ENCODE peak calls at places on chromosomes 12 and 14, in seven cellular contexts. One of them, this sample, is unnamed.

GRCh38 chr12:2959194-2959507 is at the start of gene TEAD4:
- DNase-seq in HepG2: peak; percentile 82
- DNase-seq in K562: peak; percentile 86
- DNase-seq in DND-41: no peak
- DNase-seq in neural progenitor cell: peak; percentile 96
- DNase-seq in HCT116: peak; percentile 39
- DNase-seq in fibroblast of lung: peak; percentile 83
- DNase-seq in this sample: no peak

GRCh38 chr14:77033622-77034521 is 5.4 kb upstream of the IRF2BPL start:
- DNase-seq in HepG2: peak; percentile 81
- DNase-seq in K562: no peak
- DNase-seq in DND-41: peak; percentile 62
- DNase-seq in neural progenitor cell: peak; percentile 91
- DNase-seq in HCT116: no peak
- DNase-seq in fibroblast of lung: peak; percentile 80
- DNase-seq in this sample: peak; percentile 84

GRCh38 chr14:41609704-41610183 is 3.1 kb downstream of the LRFN5 start:
- DNase-seq in HepG2: no peak
- DNase-seq in K562: no peak
- DNase-seq in DND-41: no peak
- DNase-seq in neural progenitor cell: peak; percentile 85
- DNase-seq in HCT116: no peak
- DNase-seq in fibroblast of lung: peak; percentile 48
- DNase-seq in this sample: no peak

GRCh38 chr14:72701232-72701555 is 192.7 kb downstream of the DPF3 start:
- DNase-seq in HepG2: no peak
- DNase-seq in K562: no peak
- DNase-seq in DND-41: no peak
- DNase-seq in neural progenitor cell: peak; percentile 12
- DNase-seq in HCT116: no peak
- DNase-seq in fibroblast of lung: no peak
- DNase-seq in this sample: no peak

GRCh38 chr12:69061574-69061973 is 128.6 kb upstream of the CPM start:
- DNase-seq in HepG2: no peak
- DNase-seq in K562: no peak
- DNase-seq in DND-41: no peak
- DNase-seq in neural progenitor cell: no peak
- DNase-seq in HCT116: no peak
- DNase-seq in fibroblast of lung: no peak
- DNase-seq in this sample: no peak

GRCh38 chr12:17079251-17079909 is 473.4 kb upstream of the LMO3 start:
- DNase-seq in HepG2: peak; percentile 1
- DNase-seq in K562: no peak
- DNase-seq in DND-41: no peak
- DNase-seq in neural progenitor cell: no peak
- DNase-seq in HCT116: no peak
- DNase-seq in fibroblast of lung: no peak
- DNase-seq in this sample: peak; percentile 39

GRCh38 chr14:92409069-92409468 is 86.1 kb downstream of the SLC24A4 start:
- DNase-seq in HepG2: no peak
- DNase-seq in K562: no peak
- DNase-seq in DND-41: no peak
- DNase-seq in neural progenitor cell: no peak
- DNase-seq in HCT116: no peak
- DNase-seq in fibroblast of lung: no peak
- DNase-seq in this sample: no peak

GRCh38 chr12:6757028-6757689 is 4.2 kb upstream of the MLF2 start:
- DNase-seq in HepG2: no peak
- DNase-seq in K562: no peak
- DNase-seq in DND-41: no peak
- DNase-seq in neural progenitor cell: no peak
- DNase-seq in HCT116: no peak
- DNase-seq in fibroblast of lung: no peak
- DNase-seq in this sample: no peak

GRCh38 chr12:122893208-122894151 is 2.4 kb downstream of the VPS37B start:
- DNase-seq in HepG2: no peak
- DNase-seq in K562: no peak
- DNase-seq in DND-41: no peak
- DNase-seq in neural progenitor cell: no peak
- DNase-seq in HCT116: no peak
- DNase-seq in fibroblast of lung: no peak
- DNase-seq in this sample: no peak

GRCh38 chr12:92055877-92056276 is 89.8 kb downstream of the BTG1 start:
- DNase-seq in HepG2: no peak
- DNase-seq in K562: no peak
- DNase-seq in DND-41: no peak
- DNase-seq in neural progenitor cell: no peak
- DNase-seq in HCT116: no peak
- DNase-seq in fibroblast of lung: no peak
- DNase-seq in this sample: no peak

GRCh38 chr12:86249856-86250255 is 6.3 kb downstream of the MGAT4C start:
- DNase-seq in HepG2: no peak
- DNase-seq in K562: no peak
- DNase-seq in DND-41: no peak
- DNase-seq in neural progenitor cell: no peak
- DNase-seq in HCT116: no peak
- DNase-seq in fibroblast of lung: peak; percentile 93
- DNase-seq in this sample: no peak

GRCh38 chr12:63010698-63011097 is 75.7 kb upstream of the PPM1H start:
- DNase-seq in HepG2: no peak
- DNase-seq in K562: no peak
- DNase-seq in DND-41: no peak
- DNase-seq in neural progenitor cell: no peak
- DNase-seq in HCT116: no peak
- DNase-seq in fibroblast of lung: no peak
- DNase-seq in this sample: no peak

GRCh38 chr12:39127401-39127800 is 222.0 kb upstream of the CPNE8 start:
- DNase-seq in HepG2: peak; percentile 3
- DNase-seq in K562: no peak
- DNase-seq in DND-41: no peak
- DNase-seq in neural progenitor cell: no peak
- DNase-seq in HCT116: peak; percentile 64
- DNase-seq in fibroblast of lung: peak; percentile 83
- DNase-seq in this sample: no peak

GRCh38 chr12:97276198-97276580 is 186.4 kb upstream of the RMST start:
- DNase-seq in HepG2: no peak
- DNase-seq in K562: no peak
- DNase-seq in DND-41: no peak
- DNase-seq in neural progenitor cell: peak; percentile 94
- DNase-seq in HCT116: no peak
- DNase-seq in fibroblast of lung: no peak
- DNase-seq in this sample: no peak

GRCh38 chr14:104757238-104757585 is 4.3 kb downstream of the SIVA1 start:
- DNase-seq in HepG2: no peak
- DNase-seq in K562: no peak
- DNase-seq in DND-41: no peak
- DNase-seq in neural progenitor cell: no peak
- DNase-seq in HCT116: no peak
- DNase-seq in fibroblast of lung: no peak
- DNase-seq in this sample: no peak

GRCh38 chr14:104755621-104756020 is 2.7 kb downstream of the SIVA1 start:
- DNase-seq in HepG2: no peak
- DNase-seq in K562: no peak
- DNase-seq in DND-41: no peak
- DNase-seq in neural progenitor cell: no peak
- DNase-seq in HCT116: no peak
- DNase-seq in fibroblast of lung: no peak
- DNase-seq in this sample: no peak

GRCh38 chr14:104756477-104757237 is 3.7 kb downstream of the SIVA1 start:
- DNase-seq in HepG2: no peak
- DNase-seq in K562: no peak
- DNase-seq in DND-41: peak; percentile 82
- DNase-seq in neural progenitor cell: no peak
- DNase-seq in HCT116: no peak
- DNase-seq in fibroblast of lung: no peak
- DNase-seq in this sample: peak; percentile 70

GRCh38 chr14:104758981-104759975 is 6.3 kb downstream of the SIVA1 start:
- DNase-seq in HepG2: no peak
- DNase-seq in K562: no peak
- DNase-seq in DND-41: no peak
- DNase-seq in neural progenitor cell: no peak
- DNase-seq in HCT116: no peak
- DNase-seq in fibroblast of lung: no peak
- DNase-seq in this sample: no peak

DNA sequence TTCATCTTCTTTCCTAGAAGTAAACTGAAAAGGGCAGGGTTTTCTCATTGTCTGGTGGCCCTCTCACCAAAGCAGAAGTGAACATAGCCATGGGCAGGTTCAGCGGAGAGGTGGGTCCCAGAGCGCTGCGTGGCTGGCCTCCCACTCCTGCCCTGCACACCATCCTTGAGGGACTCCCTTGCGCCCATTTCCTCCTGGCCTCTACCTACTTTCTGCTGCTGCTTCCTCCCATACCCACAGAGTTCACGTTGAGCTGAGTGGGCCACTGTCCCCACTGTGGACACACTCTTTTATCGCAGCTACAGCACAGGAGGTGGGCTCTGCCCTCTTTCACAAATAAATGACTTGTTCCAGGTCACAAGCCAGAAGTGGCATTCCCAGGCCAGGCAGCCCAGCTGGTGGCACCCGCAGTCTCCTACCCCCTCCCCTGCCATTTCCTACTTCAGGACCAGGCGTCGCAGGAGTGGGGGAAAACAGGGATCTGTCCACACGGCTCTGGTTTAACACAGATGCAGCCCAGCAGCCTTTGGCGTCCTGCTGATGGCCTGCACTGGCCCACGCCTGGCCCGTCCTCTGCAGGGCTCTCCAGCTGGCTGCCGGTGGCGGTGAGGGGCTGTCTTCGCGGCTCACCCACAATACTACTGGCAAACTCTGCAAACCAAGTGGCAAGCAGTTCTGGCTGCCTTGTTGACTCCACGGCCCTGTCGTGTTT is 4.9 kb downstream of the SIVA1 start:
- DNase-seq in HepG2: no peak
- DNase-seq in K562: no peak
- DNase-seq in DND-41: no peak
- DNase-seq in neural progenitor cell: no peak
- DNase-seq in HCT116: no peak
- DNase-seq in fibroblast of lung: no peak
- DNase-seq in this sample: no peak
- H4K20me1 ChIP-seq in HepG2: peaks cover 60% of the 10 kb centered on the region
- H4K20me1 ChIP-seq in K562: peaks cover 8% of the 10 kb centered on the region
- H4K20me1 ChIP-seq in DND-41: peaks cover 79% of the 10 kb centered on the region
- H4K20me1 ChIP-seq in neural progenitor cell: peaks cover 76% of the 10 kb centered on the region
- H4K20me1 ChIP-seq in HCT116: no peaks in the 10 kb centered on the region
- H4K20me1 ChIP-seq in fibroblast of lung: no peaks in the 10 kb centered on the region
- H4K20me1 ChIP-seq in this sample: peaks cover 14% of the 10 kb centered on the region

GRCh38 chr12:105382771-105383632 is 52.5 kb downstream of the C12orf75 start:
- DNase-seq in HepG2: peak; percentile 55
- DNase-seq in K562: peak; percentile 62
- DNase-seq in DND-41: peak; percentile 21
- DNase-seq in neural progenitor cell: peak; percentile 72
- DNase-seq in HCT116: peak; percentile 41
- DNase-seq in fibroblast of lung: peak; percentile 72
- DNase-seq in this sample: peak; percentile 75
- H3K4me3 ChIP-seq in HepG2: peak overlapping the region; percentile 50
- H3K4me3 ChIP-seq in K562: no peak overlapping the region
- H3K4me3 ChIP-seq in DND-41: no peak overlapping the region
- H3K4me3 ChIP-seq in neural progenitor cell: no peak overlapping the region
- H3K4me3 ChIP-seq in HCT116: no peak overlapping the region
- H3K4me3 ChIP-seq in fibroblast of lung: peak overlapping the region; percentile 42
- H3K4me3 ChIP-seq in this sample: no peak overlapping the region

DNA sequence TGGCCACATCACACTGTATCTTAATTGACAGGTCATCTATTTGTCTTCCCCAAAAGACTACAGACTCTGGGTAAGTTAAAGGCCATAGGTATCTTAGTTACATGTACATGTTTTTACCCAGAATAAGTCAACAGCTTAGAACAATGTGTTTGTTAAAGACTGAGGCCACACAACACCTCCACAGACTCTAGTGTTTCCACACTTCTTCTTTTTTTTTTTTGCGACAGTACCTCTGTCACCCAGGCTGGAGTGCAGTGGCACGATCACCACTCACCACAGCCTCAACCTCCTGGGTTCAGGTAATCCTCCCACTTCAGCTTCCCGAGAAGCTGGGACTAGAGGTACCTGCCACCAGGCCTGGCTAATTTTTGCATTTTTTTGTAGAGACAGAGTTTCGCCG is 1.3 kb downstream of the GPN3 start:
- DNase-seq in HepG2: no peak
- DNase-seq in K562: no peak
- DNase-seq in DND-41: no peak
- DNase-seq in neural progenitor cell: no peak
- DNase-seq in HCT116: no peak
- DNase-seq in fibroblast of lung: no peak
- DNase-seq in this sample: no peak
- H3K79me2 ChIP-seq in HepG2: peaks cover 22% of the 10 kb centered on the region
- H3K79me2 ChIP-seq in K562: peaks cover 63% of the 10 kb centered on the region
- H3K79me2 ChIP-seq in DND-41: peaks cover 78% of the 10 kb centered on the region
- H3K79me2 ChIP-seq in neural progenitor cell: peaks cover 64% of the 10 kb centered on the region
- H3K79me2 ChIP-seq in HCT116: peaks cover 28% of the 10 kb centered on the region
- H3K79me2 ChIP-seq in fibroblast of lung: peaks cover 14% of the 10 kb centered on the region
- H3K79me2 ChIP-seq in this sample: peaks cover 51% of the 10 kb centered on the region

DNA sequence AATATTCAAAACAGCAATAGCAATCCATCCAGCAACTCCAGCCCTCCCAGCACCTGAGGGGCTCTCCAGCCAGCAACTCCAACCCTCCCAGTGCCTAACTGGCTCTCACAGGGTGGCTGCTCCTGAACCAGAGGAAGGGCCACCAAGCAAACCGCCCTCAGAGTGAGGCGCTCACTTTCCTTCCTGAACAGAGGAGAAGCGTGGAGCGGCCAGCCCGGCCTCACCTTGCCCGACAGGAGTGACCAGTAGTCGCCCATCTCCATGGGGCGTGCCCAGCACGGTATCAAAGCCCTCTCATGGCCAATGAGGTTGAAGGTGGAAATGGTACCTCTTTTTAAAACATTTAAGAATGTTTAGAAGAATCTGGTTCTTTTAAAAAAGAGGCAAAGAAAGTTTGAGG is 27.4 kb downstream of the CDC42BPB start:
- DNase-seq in HepG2: no peak
- DNase-seq in K562: no peak
- DNase-seq in DND-41: no peak
- DNase-seq in neural progenitor cell: no peak
- DNase-seq in HCT116: no peak
- DNase-seq in fibroblast of lung: no peak
- DNase-seq in this sample: no peak
- H4K20me1 ChIP-seq in HepG2: peaks cover 10% of the 10 kb centered on the region
- H4K20me1 ChIP-seq in K562: no peaks in the 10 kb centered on the region
- H4K20me1 ChIP-seq in DND-41: no peaks in the 10 kb centered on the region
- H4K20me1 ChIP-seq in neural progenitor cell: peaks cover 12% of the 10 kb centered on the region
- H4K20me1 ChIP-seq in HCT116: peaks cover 10% of the 10 kb centered on the region
- H4K20me1 ChIP-seq in fibroblast of lung: peaks cover 2% of the 10 kb centered on the region
- H4K20me1 ChIP-seq in this sample: no peaks in the 10 kb centered on the region

GRCh38 chr12:19792028-19792427 is 352.7 kb downstream of the AEBP2 start:
- DNase-seq in HepG2: no peak
- DNase-seq in K562: no peak
- DNase-seq in DND-41: no peak
- DNase-seq in neural progenitor cell: no peak
- DNase-seq in HCT116: no peak
- DNase-seq in fibroblast of lung: no peak
- DNase-seq in this sample: no peak
- H3K4me3 ChIP-seq in HepG2: no peak overlapping the region
- H3K4me3 ChIP-seq in K562: no peak overlapping the region
- H3K4me3 ChIP-seq in DND-41: no peak overlapping the region
- H3K4me3 ChIP-seq in neural progenitor cell: no peak overlapping the region
- H3K4me3 ChIP-seq in HCT116: no peak overlapping the region
- H3K4me3 ChIP-seq in fibroblast of lung: no peak overlapping the region
- H3K4me3 ChIP-seq in this sample: no peak overlapping the region